ENCODE peak calls at places on chromosome 5, in four cellular contexts. G, J, F and H are unnamed samples.

GRCh38 chr5:77367733-77368132 is 124.4 kb downstream of the WDR41 start:
- DNase-seq in F (peak; percentile 67), J (no peak), G (no peak), H (peak; percentile 9)

GRCh38 chr5:55226027-55226933 is 835 bp downstream of the MCIDAS start:
- DNase-seq in F (no peak), G (no peak), J (peak; percentile 66), H (peak; percentile 48)

GRCh38 chr5:67432601-67433000 is 236.0 kb upstream of the CD180 start:
- DNase-seq in G (no peak), F (no peak), J (no peak), H (no peak)

GRCh38 chr5:61471352-61471751 is 139.3 kb downstream of the ZSWIM6 start:
- DNase-seq in J (no peak), G (no peak), F (no peak), H (no peak)

GRCh38 chr5:53035868-53036381 is 46.8 kb downstream of the ITGA2 start:
- DNase-seq in J (no peak), G (no peak), F (peak; percentile 63), H (peak; percentile 35)

GRCh38 chr5:40220260-40220659 is 459.5 kb upstream of the PTGER4 start:
- DNase-seq in G (no peak), J (no peak), F (peak; percentile 29), H (no peak)

GRCh38 chr5:78903936-78904335 is 81.2 kb downstream of the ARSB start:
- DNase-seq in J (no peak), G (no peak), F (peak; percentile 48), H (peak; percentile 35)

GRCh38 chr5:158126442-158127399 is 267.8 kb upstream of the CLINT1 start:
- DNase-seq in G (no peak), J (no peak), F (no peak), H (no peak)

GRCh38 chr5:134001938-134002731 is 2.6 kb downstream of the VDAC1 start:
- DNase-seq in J (no peak), G (no peak), F (no peak), H (no peak)

GRCh38 chr5:147857302-147858129 is 21.0 kb upstream of the SCGB3A2 start:
- DNase-seq in F (peak; percentile 64), J (peak; percentile 5), G (peak; percentile 4), H (peak; percentile 78)